ENCODE peak calls at places on chromosomes 12 and 14, in nine cellular contexts. N, B, O, Y, F, E, Q, D and X are unnamed samples.
A peak's percentile ranks its signal among the peaks of the same experiment; 100 is the strongest.

GRCh38 chr14:100268591-100269207 is 29.8 kb downstream of the YY1 start:
- DNase-seq in N (no peak), B (no peak), O (no peak), Y (peak; percentile 39), F (peak; percentile 25), E (no peak), Q (no peak), D (no peak), X (no peak)

GRCh38 chr12:87995581-87996178 is 33.5 kb downstream of the C12orf50 start:
- DNase-seq in N (peak; percentile 43), B (peak; percentile 79), O (peak; percentile 55), Y (peak; percentile 89), F (peak; percentile 86), E (peak; percentile 72), Q (peak; percentile 49), D (peak; percentile 28), X (peak; percentile 56)

GRCh38 chr14:36503771-36504741 is 16.0 kb downstream of the NKX2-1 start:
- DNase-seq in N (no peak), B (peak; percentile 23), O (no peak), Y (no peak), F (no peak), E (no peak), Q (no peak), D (peak; percentile 11), X (peak; percentile 12)

GRCh38 chr14:69680297-69680696 is 68.9 kb downstream of the SUSD6 start:
- DNase-seq in N (no peak), B (no peak), O (no peak), Y (no peak), F (no peak), E (no peak), Q (no peak), D (no peak), X (no peak)

GRCh38 chr14:104244221-104245011 is 106.0 kb downstream of the KIF26A start:
- DNase-seq in N (no peak), B (no peak), O (peak; percentile 2), Y (no peak), F (no peak), E (no peak), Q (no peak), D (no peak), X (no peak)

GRCh38 chr12:47835017-47835830 is 15.5 kb upstream of the HDAC7 start:
- DNase-seq in N (no peak), B (no peak), O (no peak), Y (no peak), F (no peak), E (no peak), Q (no peak), D (no peak), X (no peak)

GRCh38 chr12:7072024-7072423 is 11.5 kb downstream of the C1S start:
- DNase-seq in N (no peak), B (no peak), O (no peak), Y (no peak), F (no peak), E (no peak), Q (no peak), D (no peak), X (no peak)

GRCh38 chr14:54475187-54475881 is 13.4 kb downstream of the GMFB start:
- DNase-seq in N (no peak), B (no peak), O (no peak), Y (peak; percentile 57), F (peak; percentile 48), E (no peak), Q (no peak), D (no peak), X (no peak)

GRCh38 chr12:6383572-6384498 is at the start of gene LTBR:
- DNase-seq in N (peak; percentile 41), B (peak; percentile 95), O (peak; percentile 96), Y (peak; percentile 94), F (peak; percentile 96), E (peak; percentile 97), Q (peak; percentile 88), D (peak; percentile 58), X (no peak)

GRCh38 chr14:93700928-93701327 is 87.4 kb downstream of the PRIMA1 start:
- DNase-seq in N (no peak), B (no peak), O (no peak), Y (no peak), F (no peak), E (no peak), Q (no peak), D (no peak), X (no peak)

GRCh38 chr12:40692617-40693502 is 621 bp downstream of the CNTN1 start:
- DNase-seq in N (no peak), B (peak; percentile 25), O (no peak), Y (no peak), F (no peak), E (peak; percentile 32), Q (peak; percentile 12), D (peak; percentile 33), X (peak; percentile 16)

GRCh38 chr12:11681211-11681610 is 31.7 kb downstream of the ETV6 start:
- DNase-seq in N (no peak), B (no peak), O (no peak), Y (no peak), F (no peak), E (no peak), Q (no peak), D (no peak), X (no peak)

GRCh38 chr12:92147491-92147890 is 1.8 kb upstream of the BTG1 start:
- DNase-seq in N (no peak), B (no peak), O (no peak), Y (no peak), F (no peak), E (no peak), Q (no peak), D (no peak), X (no peak)

GRCh38 chr14:75461303-75461702 is 33.5 kb downstream of the JDP2 start:
- DNase-seq in N (no peak), B (no peak), O (no peak), Y (no peak), F (no peak), E (no peak), Q (no peak), D (no peak), X (no peak)

GRCh38 chr14:62162998-62163589 is 400.9 kb downstream of the SNAPC1 start:
- DNase-seq in N (peak; percentile 7), B (peak; percentile 64), O (no peak), Y (peak; percentile 69), F (peak; percentile 67), E (peak; percentile 15), Q (peak; percentile 68), D (peak; percentile 43), X (peak; percentile 28)

GRCh38 chr14:62168564-62169155 is 406.4 kb downstream of the SNAPC1 start:
- DNase-seq in N (no peak), B (no peak), O (no peak), Y (no peak), F (no peak), E (no peak), Q (no peak), D (no peak), X (no peak)
- TF ChIP-seq CTCF in N (no peak), B (peak; percentile 22), O (no peak), Y (peak; percentile 27), F (peak; percentile 13), E (no peak), Q (no peak), D (no peak), X (peak; percentile 28)

GRCh38 chr12:15541996-15542631 is 219.8 kb downstream of the PTPRO start:
- DNase-seq in N (no peak), B (no peak), O (no peak), Y (no peak), F (no peak), E (no peak), Q (no peak), D (no peak), X (no peak)

GRCh38 chr12:15540025-15540424 is 217.7 kb downstream of the PTPRO start:
- DNase-seq in N (no peak), B (no peak), O (no peak), Y (peak; percentile 44), F (no peak), E (no peak), Q (no peak), D (no peak), X (no peak)

GRCh38 chr12:15540469-15540872 is 218.2 kb downstream of the PTPRO start:
- DNase-seq in N (peak; percentile 64), B (no peak), O (no peak), Y (no peak), F (peak; percentile 56), E (no peak), Q (peak; percentile 17), D (no peak), X (no peak)

GRCh38 chr12:15536446-15536845 is 214.1 kb downstream of the PTPRO start:
- DNase-seq in N (no peak), B (no peak), O (no peak), Y (no peak), F (no peak), E (no peak), Q (no peak), D (no peak), X (no peak)

GRCh38 chr12:15538881-15539280 is 216.6 kb downstream of the PTPRO start:
- DNase-seq in N (no peak), B (no peak), O (no peak), Y (no peak), F (no peak), E (no peak), Q (no peak), D (no peak), X (no peak)
- TF ChIP-seq CTCF in N (no peak), B (no peak), O (no peak), Y (no peak), F (no peak), E (no peak), Q (no peak), D (no peak), X (no peak)

DNA sequence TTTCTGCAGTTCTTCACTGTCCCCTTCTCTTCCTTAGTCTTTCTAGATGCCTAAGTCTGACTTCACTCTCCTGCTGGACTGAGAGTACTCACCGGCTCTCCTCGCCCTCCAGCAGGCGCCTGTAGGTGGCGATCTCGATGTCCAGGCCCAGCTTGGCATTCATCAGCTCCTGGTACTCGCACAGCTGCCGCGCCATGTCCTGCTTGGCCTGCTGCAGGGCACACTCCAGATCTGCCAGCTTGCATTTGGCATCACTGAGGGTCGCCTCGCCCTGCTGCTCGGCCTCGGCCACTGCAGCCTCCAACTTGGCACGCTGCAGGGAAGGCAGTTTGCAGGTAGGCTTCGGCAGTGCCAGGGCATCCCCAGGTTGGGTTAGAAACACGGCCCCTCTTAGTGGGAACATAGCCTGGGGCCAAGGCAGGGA is 5.2 kb downstream of the KRT84 start:
- DNase-seq in N (no peak), B (peak; percentile 48), O (peak; percentile 44), Y (peak; percentile 65), F (peak; percentile 50), E (peak; percentile 49), Q (no peak), D (no peak), X (peak; percentile 27)
- TF ChIP-seq CTCF in N (peak; percentile 72), B (peak; percentile 45), O (peak; percentile 28), Y (peak; percentile 78), F (peak; percentile 70), E (peak; percentile 37), Q (no peak), D (no peak), X (peak; percentile 51)

DNA sequence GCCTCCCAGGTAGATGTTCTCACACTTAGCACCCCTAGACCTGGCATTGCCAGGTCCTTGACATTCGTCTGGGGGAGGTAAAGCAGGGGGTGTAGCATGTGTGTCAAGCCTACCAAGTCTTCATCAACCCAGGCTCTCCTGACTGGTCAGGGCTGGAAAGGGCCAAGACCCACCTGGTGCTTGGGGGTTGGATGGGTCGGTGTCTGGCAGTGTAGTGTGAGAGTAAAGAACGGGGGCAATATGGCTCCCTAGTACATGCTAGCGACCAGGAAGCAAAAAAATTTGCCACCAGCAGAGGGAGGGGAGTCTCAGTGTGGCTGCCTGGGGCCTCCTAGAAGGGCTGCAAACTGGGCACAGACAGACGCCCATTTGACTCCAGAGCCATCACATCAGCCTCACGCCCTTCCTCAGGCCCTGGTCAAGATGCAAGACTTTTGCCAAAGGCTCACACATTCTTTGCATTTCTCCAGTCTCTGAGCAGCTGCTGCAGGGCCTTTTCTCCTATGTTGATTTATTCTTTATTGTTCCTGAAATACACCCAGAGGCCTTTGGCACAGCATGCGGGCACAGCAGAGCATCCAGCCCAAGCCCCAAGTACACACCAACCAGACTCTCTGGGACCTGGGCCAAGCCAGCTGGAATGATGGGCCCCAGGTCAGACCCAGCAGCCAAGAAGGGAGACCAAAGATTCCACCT is 38.3 kb upstream of the PNMA1 start:
- DNase-seq in N (no peak), B (no peak), O (peak; percentile 81), Y (peak; percentile 67), F (peak; percentile 73), E (peak; percentile 56), Q (no peak), D (no peak), X (no peak)
- TF ChIP-seq CTCF in N (peak; percentile 14), B (peak; percentile 23), O (peak; percentile 67), Y (peak; percentile 60), F (peak; percentile 36), E (no peak), Q (no peak), D (peak; percentile 24), X (peak; percentile 41)